ENCODE peak calls at places on chromosomes 3 and 15, in seven cellular contexts. Z, X, B, N, E, J and G are unnamed samples.

GRCh38 chr3:28243424-28244106 is 2.1 kb downstream of the CMC1 start:
- DNase-seq in J (no peak), Z (no peak), B (no peak), E (no peak), N (no peak), X (no peak), G (no peak)

GRCh38 chr15:73965094-73965729 is 26.9 kb downstream of the STOML1 start:
- DNase-seq in N (no peak), J (peak; percentile 32), B (no peak), X (no peak), Z (no peak), E (no peak), G (no peak)

GRCh38 chr3:8945890-8946590 is 17.2 kb downstream of the RAD18 start:
- DNase-seq in Z (no peak), X (no peak), E (no peak), N (no peak), J (no peak), B (no peak), G (no peak)

GRCh38 chr3:67804545-67804944 is 150.1 kb upstream of the SUCLG2 start:
- DNase-seq in E (no peak), J (no peak), Z (no peak), X (no peak), N (no peak), B (no peak), G (no peak)

GRCh38 chr15:100713163-100713867 is 110.9 kb downstream of the ASB7 start:
- DNase-seq in Z (peak; percentile 80), E (peak; percentile 49), J (no peak), N (no peak), X (peak; percentile 97), B (no peak), G (no peak)

GRCh38 chr3:8773941-8774542 is 4.6 kb upstream of the OXTR start:
- DNase-seq in E (no peak), Z (no peak), X (no peak), J (no peak), B (no peak), N (no peak), G (no peak)

GRCh38 chr3:93994056-93994455 is 14.1 kb downstream of the ARL13B start:
- DNase-seq in N (no peak), X (no peak), Z (no peak), E (no peak), B (no peak), J (no peak), G (no peak)

GRCh38 chr15:69781411-69782125 is 316.1 kb downstream of the TLE3 start:
- DNase-seq in Z (no peak), B (no peak), N (no peak), E (no peak), J (no peak), X (no peak), G (no peak)

GRCh38 chr3:15361494-15362214 is 29.3 kb upstream of the SH3BP5 start:
- DNase-seq in N (no peak), J (no peak), Z (no peak), X (no peak), E (no peak), B (peak; percentile 25), G (no peak)

GRCh38 chr15:69612112-69612511 is 159.5 kb downstream of the RPLP1 start:
- DNase-seq in X (no peak), E (no peak), N (peak; percentile 32), J (no peak), B (no peak), Z (no peak), G (no peak)

GRCh38 chr15:63018639-63019038 is 23.9 kb upstream of the TPM1 start:
- DNase-seq in X (no peak), N (no peak), J (no peak), Z (peak; percentile 78), B (no peak), E (no peak), G (no peak)

GRCh38 chr3:193620055-193620454 is 27.0 kb downstream of the OPA1 start:
- DNase-seq in Z (no peak), E (no peak), X (no peak), J (no peak), N (no peak), B (no peak), G (no peak)

GRCh38 chr3:188303286-188303799 is 149.4 kb downstream of the LPP start:
- DNase-seq in E (no peak), J (no peak), X (no peak), N (no peak), Z (no peak), B (no peak), G (no peak)

GRCh38 chr3:13062647-13063046 is 10.6 kb downstream of the IQSEC1 start:
- DNase-seq in B (no peak), X (no peak), J (no peak), N (no peak), Z (no peak), E (no peak), G (no peak)
- H3K4me3 ChIP-seq in B (no peak overlapping the region), X (no peak overlapping the region), J (no peak overlapping the region), N (no peak overlapping the region), Z (no peak overlapping the region), E (no peak overlapping the region), G (no peak overlapping the region)

GRCh38 chr3:45932112-45932511 is 11.2 kb upstream of the CXCR6 start:
- DNase-seq in Z (no peak), B (no peak), E (no peak), J (peak; percentile 45), N (no peak), X (no peak), G (no peak)
- H3K4me3 ChIP-seq in Z (no peak overlapping the region), B (no peak overlapping the region), E (no peak overlapping the region), J (no peak overlapping the region), N (no peak overlapping the region), X (no peak overlapping the region), G (no peak overlapping the region)

GRCh38 chr3:32837789-32838188 is 20.0 kb downstream of the TRIM71 start:
- DNase-seq in B (no peak), J (no peak), X (no peak), Z (no peak), E (no peak), N (no peak), G (no peak)
- H3K4me3 ChIP-seq in B (no peak overlapping the region), J (no peak overlapping the region), X (no peak overlapping the region), Z (no peak overlapping the region), E (no peak overlapping the region), N (no peak overlapping the region), G (no peak overlapping the region)

GRCh38 chr15:66705277-66705927 is 3.4 kb downstream of the SMAD6 start:
- DNase-seq in X (no peak), J (no peak), B (no peak), Z (no peak), E (no peak), N (no peak), G (no peak)
- H3K4me3 ChIP-seq in X (peak overlapping the region; percentile 90), J (peak overlapping the region; percentile 76), B (peak overlapping the region; percentile 84), Z (peak overlapping the region; percentile 91), E (no peak overlapping the region), N (peak overlapping the region; percentile 78), G (peak overlapping the region; percentile 74)